ENCODE peak calls at places on chromosome 9, in seven cellular contexts. G, Z, R, D, P, A and C are unnamed samples.

GRCh38 chr9:71748280-71748743 is 20.0 kb downstream of the CEMIP2 start:
- DNase-seq in G (no peak), R (no peak), D (no peak), Z (no peak), P (no peak), A (no peak), C (no peak)

GRCh38 chr9:16986441-16987387 is 116.2 kb upstream of the BNC2 start:
- DNase-seq in D (no peak), P (no peak), A (no peak), G (no peak), Z (no peak), R (no peak), C (no peak)

GRCh38 chr9:3028535-3028934 is 184.6 kb upstream of the PUM3 start:
- DNase-seq in Z (no peak), G (peak; percentile 46), A (no peak), D (no peak), P (no peak), R (no peak), C (no peak)

GRCh38 chr9:14164908-14165307 is 149.0 kb downstream of the NFIB start:
- DNase-seq in D (no peak), Z (no peak), G (no peak), A (no peak), R (no peak), P (no peak), C (no peak)

GRCh38 chr9:92882276-92882675 is 4.4 kb upstream of the ZNF484 start:
- DNase-seq in R (no peak), D (no peak), P (no peak), A (no peak), Z (no peak), G (no peak), C (no peak)

GRCh38 chr9:95822583-95823431 is 52.7 kb upstream of the ERCC6L2 start:
- DNase-seq in Z (peak; percentile 7), A (no peak), D (no peak), G (no peak), R (no peak), P (peak; percentile 69), C (no peak)

GRCh38 chr9:91786132-91786896 is 163.7 kb downstream of the ROR2 start:
- DNase-seq in Z (no peak), P (peak; percentile 33), G (no peak), D (no peak), A (no peak), R (no peak), C (peak; percentile 70)

GRCh38 chr9:99251157-99251556 is 29.1 kb downstream of the SEC61B start:
- DNase-seq in A (no peak), Z (no peak), R (no peak), G (no peak), P (no peak), D (no peak), C (no peak)

GRCh38 chr9:101465330-101465915 is 29.8 kb upstream of the ALDOB start:
- DNase-seq in R (peak; percentile 11), G (peak; percentile 58), Z (peak; percentile 92), P (peak; percentile 69), D (peak; percentile 58), A (no peak), C (peak; percentile 15)

GRCh38 chr9:108813951-108814601 is 41.7 kb downstream of the ACTL7B start:
- DNase-seq in P (peak; percentile 83), A (no peak), G (no peak), R (peak; percentile 47), Z (no peak), D (no peak), C (no peak)

GRCh38 chr9:38214441-38214840 is 145.4 kb upstream of the SHB start:
- DNase-seq in D (no peak), A (no peak), R (no peak), Z (no peak), G (no peak), P (no peak), C (no peak)

GRCh38 chr9:123453904-123454321 is 97.9 kb downstream of the CRB2 start:
- DNase-seq in G (no peak), R (no peak), D (peak; percentile 25), A (peak; percentile 3), Z (peak; percentile 45), P (no peak), C (no peak)

GRCh38 chr9:73810585-73811215 is 659.0 kb downstream of the ANXA1 start:
- DNase-seq in R (no peak), Z (no peak), G (no peak), P (no peak), A (no peak), D (no peak), C (no peak)

GRCh38 chr9:97076238-97076637 is 37.3 kb upstream of the CTSV start:
- DNase-seq in P (no peak), Z (no peak), A (no peak), D (no peak), R (no peak), G (no peak), C (no peak)

GRCh38 chr9:32551491-32552049 is 557 bp upstream of the SMIM27 start:
- DNase-seq in G (peak; percentile 6), D (peak; percentile 20), P (no peak), R (peak; percentile 35), A (peak; percentile 58), Z (peak; percentile 56), C (peak; percentile 39)

GRCh38 chr9:6495484-6495883 is 82.5 kb downstream of the UHRF2 start:
- DNase-seq in P (no peak), G (no peak), Z (no peak), D (no peak), R (no peak), A (no peak), C (no peak)

GRCh38 chr9:81832571-81833285 is 95.5 kb upstream of the SPATA31D4 start:
- DNase-seq in Z (no peak), G (no peak), D (no peak), A (no peak), P (no peak), R (no peak), C (no peak)

GRCh38 chr9:129052592-129052991 is 16.2 kb downstream of the MIGA2 start:
- DNase-seq in P (no peak), D (peak; percentile 98), A (peak; percentile 57), G (no peak), R (no peak), Z (peak; percentile 97), C (no peak)

GRCh38 chr9:114321759-114322158 is 1.1 kb upstream of the ORM1 start:
- DNase-seq in G (no peak), A (no peak), P (no peak), Z (no peak), R (no peak), D (no peak), C (no peak)

GRCh38 chr9:91138760-91139159 is 223.0 kb downstream of the AUH start:
- DNase-seq in D (no peak), G (no peak), R (no peak), Z (no peak), P (no peak), A (no peak), C (no peak)

GRCh38 chr9:78207319-78207718 is 28.6 kb upstream of the CEP78 start:
- DNase-seq in A (no peak), P (no peak), D (no peak), R (no peak), Z (no peak), G (no peak), C (no peak)

GRCh38 chr9:91814681-91815212 is 135.3 kb downstream of the ROR2 start:
- DNase-seq in G (no peak), D (no peak), A (no peak), P (peak; percentile 39), Z (no peak), R (no peak), C (no peak)

GRCh38 chr9:1120500-1120899 is 70.3 kb downstream of the DMRT2 start:
- DNase-seq in R (no peak), G (no peak), D (no peak), A (no peak), P (no peak), Z (no peak), C (no peak)

GRCh38 chr9:130112244-130113151 is 58.8 kb downstream of the GPR107 start:
- DNase-seq in D (no peak), R (peak; percentile 42), Z (no peak), P (no peak), G (no peak), A (no peak), C (peak; percentile 38)

GRCh38 chr9:133187561-133188005 is 21.5 kb downstream of the OBP2B start:
- DNase-seq in Z (no peak), D (no peak), R (no peak), A (peak; percentile 26), G (no peak), P (no peak), C (no peak)